ENCODE peak calls at places on chromosomes 12 and 14, in six cellular contexts. B, Z, H, E, Y and M are unnamed samples. For H3K4me1 and H3K27me3, the result is how much of the 10 kb centered on the place peaks cover.

GRCh38 chr12:51521554-51522276 is 69.3 kb upstream of the SCN8A start:
- DNase-seq in Y (no peak), B (no peak), H (peak), E (no peak), Z (no peak), M (no peak)

GRCh38 chr12:2970744-2971143 is 11.5 kb downstream of the TEAD4 start:
- DNase-seq in Y (no peak), B (no peak), E (no peak), Z (no peak), H (no peak), M (no peak)

GRCh38 chr12:50263832-50264231 is 19.5 kb downstream of the LIMA1 start:
- DNase-seq in Y (no peak), B (no peak), E (no peak), Z (no peak), H (no peak), M (no peak)

GRCh38 chr14:54593860-54594259 is 26.9 kb downstream of the SAMD4A start:
- DNase-seq in Y (no peak), Z (no peak), H (peak), B (no peak), E (no peak), M (no peak)

GRCh38 chr14:92670177-92670576 is 78.2 kb downstream of the LGMN start:
- DNase-seq in E (no peak), Z (no peak), H (peak), B (no peak), Y (no peak), M (no peak)

GRCh38 chr14:101467181-101467926 is 93.9 kb upstream of the DIO3 start:
- DNase-seq in Z (no peak), B (no peak), Y (no peak), H (no peak), E (no peak), M (no peak)

GRCh38 chr12:108650083-108650482 is 16.4 kb upstream of the SELPLG start:
- DNase-seq in Z (no peak), H (no peak), E (no peak), B (no peak), Y (no peak), M (no peak)

GRCh38 chr12:13891902-13892301 is 89.5 kb downstream of the GRIN2B start:
- DNase-seq in Y (no peak), E (no peak), B (no peak), Z (no peak), H (no peak), M (no peak)

GRCh38 chr12:27521066-27521465 is 2.9 kb upstream of the PPFIBP1 start:
- DNase-seq in Y (no peak), Z (peak), E (no peak), B (no peak), H (peak), M (no peak)

GRCh38 chr14:106210650-106211049 is 684.3 kb downstream of the TMEM121 start:
- DNase-seq in B (peak), Z (no peak), Y (no peak), E (no peak), H (no peak), M (no peak)

DNA sequence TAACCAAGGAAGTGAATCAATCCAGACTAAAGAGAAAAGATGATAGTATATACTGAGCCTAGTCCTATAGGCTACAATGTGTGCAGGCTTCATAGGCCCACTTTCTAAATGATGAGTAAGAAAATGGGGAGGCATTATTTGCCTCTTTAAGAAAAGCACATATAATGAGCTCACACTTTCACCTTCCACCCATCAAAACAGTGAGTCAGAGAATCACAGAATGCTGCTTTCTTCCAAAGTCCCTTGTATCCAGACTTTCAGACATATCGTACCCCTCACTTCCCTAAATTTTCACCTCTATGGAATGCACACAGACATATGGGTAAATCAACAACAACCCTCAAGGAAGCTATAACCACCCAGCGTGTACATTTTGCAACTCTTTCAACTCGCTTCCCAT is 286.4 kb upstream of the PRKD1 start:
- DNase-seq in Z (no peak), B (no peak), H (peak), Y (no peak), E (no peak), M (no peak)
- H3K27ac ChIP-seq in Z (no peak), B (no peak), H (no peak), Y (no peak), E (no peak), M (no peak)

GRCh38 chr14:99136047-99136400 is 136.0 kb downstream of the BCL11B start:
- DNase-seq in E (no peak), H (no peak), B (no peak), Y (no peak), Z (no peak), M (no peak)
- H3K4me1 ChIP-seq in E (under half), H (under half), B (under half), Y (under half), Z (under half), M (under half)

DNA sequence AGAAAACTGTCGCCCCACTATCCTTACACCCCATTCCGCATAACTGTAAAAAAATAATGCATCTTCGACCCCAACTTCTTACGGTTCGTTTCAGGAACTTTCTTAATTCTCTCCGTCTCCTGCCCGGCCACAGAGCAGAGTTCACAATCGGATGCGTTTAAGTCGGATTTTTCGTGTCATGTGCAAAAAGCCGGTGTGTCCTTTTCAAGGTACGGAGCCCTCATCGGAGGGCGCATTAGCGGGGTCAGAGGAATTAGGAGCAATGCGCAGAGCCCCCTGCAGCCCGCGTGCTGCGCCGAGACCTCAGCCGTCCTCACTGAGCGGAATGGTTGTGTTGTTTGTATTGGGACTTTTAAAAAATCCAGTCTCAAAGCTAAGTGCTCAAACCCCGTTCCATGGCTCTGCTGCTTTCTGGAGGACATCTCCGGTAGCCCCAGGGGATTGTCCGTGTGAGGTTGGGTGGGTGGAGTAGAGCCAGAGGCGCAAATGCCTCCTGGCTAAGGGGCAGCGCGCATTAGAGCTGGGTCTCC is 3.8 kb upstream of the GSC start:
- DNase-seq in Y (no peak), E (no peak), H (no peak), Z (peak), B (no peak), M (no peak)
- H3K27me3 ChIP-seq in Y (half or more), E (half or more), H (half or more), Z (half or more), B (under half), M (under half)

DNA sequence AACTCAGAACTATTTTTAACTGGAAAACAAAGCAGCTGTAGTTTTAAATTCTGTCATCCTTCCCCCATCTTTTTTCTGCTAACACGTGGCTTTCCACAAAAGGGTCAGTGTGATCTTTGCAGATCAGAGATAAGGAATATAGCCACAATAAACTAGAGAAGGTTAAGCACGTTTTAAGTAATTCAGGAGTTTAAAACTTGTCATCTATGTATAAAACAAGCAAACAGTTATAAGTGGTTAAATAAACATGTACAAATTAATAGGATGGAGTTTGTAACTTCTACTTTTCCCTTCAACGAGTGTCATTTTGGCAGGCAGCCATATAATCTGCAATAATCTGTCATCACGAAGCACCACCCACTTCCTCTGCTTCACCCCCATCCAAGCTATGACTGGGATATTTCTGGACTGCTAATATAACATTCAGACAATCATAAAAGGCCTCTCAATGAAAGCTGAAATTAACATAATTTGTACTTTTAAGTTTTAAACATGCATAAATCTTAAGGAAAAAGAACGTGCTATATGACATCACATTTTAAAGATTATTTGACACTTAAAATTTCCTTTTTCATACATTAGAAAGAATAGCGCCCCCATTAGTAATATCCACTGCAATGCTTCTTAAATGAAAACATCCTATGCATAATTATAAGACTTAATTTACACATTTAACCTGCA is 15.2 kb downstream of the TAOK3 start:
- DNase-seq in E (no peak), Y (peak), H (peak), B (peak), Z (no peak), M (peak)
- H3K27ac ChIP-seq in E (no peak), Y (peak), H (peak), B (peak), Z (no peak), M (peak)

DNA sequence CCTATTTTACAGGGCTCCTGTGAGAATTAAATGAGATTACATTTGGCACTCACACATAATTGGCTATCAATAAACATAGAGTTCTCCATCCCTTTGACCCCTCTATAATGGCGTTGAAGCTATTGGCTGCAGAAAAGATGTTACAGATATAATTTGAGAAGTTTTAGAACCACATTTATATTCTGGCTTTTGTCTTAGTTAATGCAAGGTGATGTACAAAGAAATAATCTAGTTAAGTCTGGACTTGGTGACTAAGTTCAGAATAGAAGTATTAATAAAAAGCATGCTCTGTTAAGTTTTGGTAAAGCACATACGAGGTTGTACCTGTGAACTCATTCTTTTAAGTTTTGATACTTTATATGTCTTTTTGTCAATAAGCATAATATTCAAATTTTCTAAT is 187.1 kb upstream of the HMGA2 start:
- DNase-seq in H (no peak), Y (no peak), B (no peak), E (no peak), Z (no peak), M (no peak)
- H3K4me1 ChIP-seq in H (under half), Y (under half), B (under half), E (under half), Z (under half), M (under half)

DNA sequence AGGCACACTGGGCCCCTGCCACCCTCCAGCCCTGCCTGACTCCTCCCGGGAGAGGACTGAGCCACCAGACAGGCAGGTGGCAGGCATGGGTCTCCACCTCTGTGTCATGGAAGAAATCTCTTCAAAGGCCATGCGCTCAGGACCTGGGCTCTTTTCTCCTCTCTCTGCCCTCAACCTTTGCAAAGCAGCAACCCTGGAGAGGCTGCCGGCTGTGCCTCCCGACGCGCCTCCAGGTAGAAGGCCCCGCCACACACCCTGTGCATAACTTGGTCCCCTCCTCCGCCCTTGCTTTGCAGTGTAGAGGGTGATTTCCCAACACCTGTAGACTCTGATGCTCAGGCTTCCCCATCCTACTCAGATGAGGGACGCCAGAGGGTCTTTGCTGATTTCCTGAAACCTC is 28.2 kb upstream of the TMEM179 start:
- DNase-seq in Z (no peak), E (no peak), Y (no peak), B (no peak), H (no peak), M (no peak)
- H3K27me3 ChIP-seq in Z (under half), E (under half), Y (under half), B (under half), H (under half), M (under half)